ENCODE peak calls at places on chromosomes 13 and 19, in five cellular contexts. One of them, this sample, is unnamed.

GRCh38 chr13:48153186-48153585 is 58.3 kb upstream of the MED4 start:
- DNase-seq in stimulated activated CD8-positive, alpha-beta memory T cell treated with anti-CD3 and anti-CD28 coated beads, Interleukin-12 subunit alpha, Interleukin-12 subunit beta, amount 100 ng/mL, for 4 hours: no peak
- DNase-seq in DMS153: no peak
- DNase-seq in NCI-H1105 treated with DMSO at 0.1 percent for 48 hours: no peak
- DNase-seq in stromal cell of bone marrow: no peak
- DNase-seq in this sample: no peak

GRCh38 chr13:113547248-113547971 is 37.1 kb upstream of the TFDP1 start:
- DNase-seq in stimulated activated CD8-positive, alpha-beta memory T cell treated with anti-CD3 and anti-CD28 coated beads, Interleukin-12 subunit alpha, Interleukin-12 subunit beta, amount 100 ng/mL, for 4 hours: no peak
- DNase-seq in DMS153: no peak
- DNase-seq in NCI-H1105 treated with DMSO at 0.1 percent for 48 hours: no peak
- DNase-seq in stromal cell of bone marrow: peak; percentile 16
- DNase-seq in this sample: no peak

GRCh38 chr13:48580185-48580803 is 47.4 kb upstream of the RCBTB2 start:
- DNase-seq in stimulated activated CD8-positive, alpha-beta memory T cell treated with anti-CD3 and anti-CD28 coated beads, Interleukin-12 subunit alpha, Interleukin-12 subunit beta, amount 100 ng/mL, for 4 hours: peak; percentile 15
- DNase-seq in DMS153: peak; percentile 42
- DNase-seq in NCI-H1105 treated with DMSO at 0.1 percent for 48 hours: peak; percentile 32
- DNase-seq in stromal cell of bone marrow: peak; percentile 47
- DNase-seq in this sample: peak; percentile 60

GRCh38 chr19:12611361-12611699 is 610 bp downstream of the ZNF791 start:
- DNase-seq in stimulated activated CD8-positive, alpha-beta memory T cell treated with anti-CD3 and anti-CD28 coated beads, Interleukin-12 subunit alpha, Interleukin-12 subunit beta, amount 100 ng/mL, for 4 hours: no peak
- DNase-seq in DMS153: peak; percentile 13
- DNase-seq in NCI-H1105 treated with DMSO at 0.1 percent for 48 hours: peak; percentile 63
- DNase-seq in stromal cell of bone marrow: peak; percentile 83
- DNase-seq in this sample: peak; percentile 10

GRCh38 chr13:50275392-50276063 is 260.3 kb downstream of the KCNRG start:
- DNase-seq in stimulated activated CD8-positive, alpha-beta memory T cell treated with anti-CD3 and anti-CD28 coated beads, Interleukin-12 subunit alpha, Interleukin-12 subunit beta, amount 100 ng/mL, for 4 hours: no peak
- DNase-seq in DMS153: peak; percentile 77
- DNase-seq in NCI-H1105 treated with DMSO at 0.1 percent for 48 hours: no peak
- DNase-seq in stromal cell of bone marrow: no peak
- DNase-seq in this sample: no peak

GRCh38 chr19:30070970-30071632 is 129.1 kb downstream of the URI1 start:
- DNase-seq in stimulated activated CD8-positive, alpha-beta memory T cell treated with anti-CD3 and anti-CD28 coated beads, Interleukin-12 subunit alpha, Interleukin-12 subunit beta, amount 100 ng/mL, for 4 hours: no peak
- DNase-seq in DMS153: no peak
- DNase-seq in NCI-H1105 treated with DMSO at 0.1 percent for 48 hours: peak; percentile 75
- DNase-seq in stromal cell of bone marrow: no peak
- DNase-seq in this sample: no peak

GRCh38 chr19:42290136-42290522 is 11.8 kb upstream of the PRR19 start:
- DNase-seq in stimulated activated CD8-positive, alpha-beta memory T cell treated with anti-CD3 and anti-CD28 coated beads, Interleukin-12 subunit alpha, Interleukin-12 subunit beta, amount 100 ng/mL, for 4 hours: no peak
- DNase-seq in DMS153: no peak
- DNase-seq in NCI-H1105 treated with DMSO at 0.1 percent for 48 hours: no peak
- DNase-seq in stromal cell of bone marrow: no peak
- DNase-seq in this sample: no peak

GRCh38 chr19:53311044-53311443 is 22.5 kb upstream of the ZNF845 start:
- DNase-seq in stimulated activated CD8-positive, alpha-beta memory T cell treated with anti-CD3 and anti-CD28 coated beads, Interleukin-12 subunit alpha, Interleukin-12 subunit beta, amount 100 ng/mL, for 4 hours: no peak
- DNase-seq in DMS153: no peak
- DNase-seq in NCI-H1105 treated with DMSO at 0.1 percent for 48 hours: peak; percentile 10
- DNase-seq in stromal cell of bone marrow: no peak
- DNase-seq in this sample: no peak

GRCh38 chr19:33492090-33492489 is 29.5 kb downstream of the PEPD start:
- DNase-seq in stimulated activated CD8-positive, alpha-beta memory T cell treated with anti-CD3 and anti-CD28 coated beads, Interleukin-12 subunit alpha, Interleukin-12 subunit beta, amount 100 ng/mL, for 4 hours: no peak
- DNase-seq in DMS153: no peak
- DNase-seq in NCI-H1105 treated with DMSO at 0.1 percent for 48 hours: no peak
- DNase-seq in stromal cell of bone marrow: no peak
- DNase-seq in this sample: no peak

GRCh38 chr13:21522847-21523246 is 63.7 kb upstream of the ZDHHC20 start:
- DNase-seq in stimulated activated CD8-positive, alpha-beta memory T cell treated with anti-CD3 and anti-CD28 coated beads, Interleukin-12 subunit alpha, Interleukin-12 subunit beta, amount 100 ng/mL, for 4 hours: no peak
- DNase-seq in DMS153: no peak
- DNase-seq in NCI-H1105 treated with DMSO at 0.1 percent for 48 hours: no peak
- DNase-seq in stromal cell of bone marrow: no peak
- DNase-seq in this sample: no peak

GRCh38 chr19:49114630-49115363 is 627 bp downstream of the LIN7B start:
- DNase-seq in stimulated activated CD8-positive, alpha-beta memory T cell treated with anti-CD3 and anti-CD28 coated beads, Interleukin-12 subunit alpha, Interleukin-12 subunit beta, amount 100 ng/mL, for 4 hours: peak; percentile 22
- DNase-seq in DMS153: no peak
- DNase-seq in NCI-H1105 treated with DMSO at 0.1 percent for 48 hours: peak; percentile 46
- DNase-seq in stromal cell of bone marrow: peak; percentile 49
- DNase-seq in this sample: peak; percentile 53

GRCh38 chr19:391726-392374 is 17.1 kb downstream of the C2CD4C start:
- DNase-seq in stimulated activated CD8-positive, alpha-beta memory T cell treated with anti-CD3 and anti-CD28 coated beads, Interleukin-12 subunit alpha, Interleukin-12 subunit beta, amount 100 ng/mL, for 4 hours: no peak
- DNase-seq in DMS153: no peak
- DNase-seq in NCI-H1105 treated with DMSO at 0.1 percent for 48 hours: no peak
- DNase-seq in stromal cell of bone marrow: no peak
- DNase-seq in this sample: no peak

This sample was measured in NCI-H2227 treated with DMSO at 0.1 percent for 48 hours.